ENCODE peak calls at places on chromosome 7, in eight cellular contexts. P is stimulated activated CD4-positive, alpha-beta T cell treated with anti-CD3 and anti-CD28 coated beads, Interleukin-12 subunit alpha, Interleukin-12 subunit beta, amount 100 ng/mL, for 4 hours; R is stimulated activated CD8-positive, alpha-beta memory T cell treated with anti-CD3 and anti-CD28 coated beads, Interleukin-15, amount 100 ng/mL, for 24 hours; I is NCI-H1436 treated with DMSO at 0.1 percent for 48 hours; Z is GM13976; M is tibial artery; V is left lobe of liver; C is SJSA1. L is an unnamed sample.

GRCh38 chr7:47358944-47359588 is 222.8 kb downstream of the TNS3 start:
- DNase-seq in P (no peak), R (no peak), I (no peak), Z (no peak), M (no peak), V (no peak), C (no peak), L (peak)

GRCh38 chr7:118327179-118327578 is 102.7 kb downstream of the ANKRD7 start:
- DNase-seq in P (no peak), R (no peak), I (no peak), Z (no peak), M (no peak), V (no peak), C (no peak), L (no peak)

GRCh38 chr7:100983451-100984187 is 14.3 kb downstream of the MUC12 start:
- DNase-seq in P (no peak), R (no peak), I (no peak), Z (no peak), M (no peak), V (no peak), C (no peak), L (peak)

GRCh38 chr7:106012935-106013439 is 49.9 kb downstream of the CDHR3 start:
- DNase-seq in P (no peak), R (no peak), I (no peak), Z (no peak), M (no peak), V (no peak), C (peak), L (peak)

GRCh38 chr7:101725911-101726310 is 91.5 kb upstream of the CUX1 start:
- DNase-seq in P (no peak), R (no peak), I (no peak), Z (no peak), M (no peak), V (no peak), C (no peak), L (no peak)

GRCh38 chr7:47326220-47326619 is 255.7 kb downstream of the TNS3 start:
- DNase-seq in P (no peak), R (no peak), I (no peak), Z (no peak), M (no peak), V (no peak), C (peak), L (peak)

GRCh38 chr7:135713836-135714470 is 14.0 kb downstream of the SLC13A4 start:
- DNase-seq in P (no peak), R (no peak), I (no peak), Z (no peak), M (no peak), V (no peak), C (no peak), L (peak)

GRCh38 chr7:38846280-38846679 is 62.7 kb downstream of the VPS41 start:
- DNase-seq in P (no peak), R (no peak), I (no peak), Z (no peak), M (no peak), V (no peak), C (no peak), L (no peak)

GRCh38 chr7:30740417-30741181 is 11.3 kb upstream of the INMT start:
- DNase-seq in P (peak), R (peak), I (no peak), Z (peak), M (peak), V (peak), C (peak), L (peak)

GRCh38 chr7:44104880-44105771 is 981 bp downstream of the AEBP1 start:
- DNase-seq in P (no peak), R (no peak), I (no peak), Z (peak), M (peak), V (no peak), C (no peak), L (peak)

GRCh38 chr7:116801092-116801710 is 61.2 kb upstream of the CAPZA2 start:
- DNase-seq in P (no peak), R (no peak), I (no peak), Z (no peak), M (no peak), V (no peak), C (peak), L (peak)

GRCh38 chr7:4849390-4849789 is 12.4 kb downstream of the PAPOLB start:
- DNase-seq in P (no peak), R (no peak), I (no peak), Z (peak), M (no peak), V (no peak), C (no peak), L (peak)

GRCh38 chr7:36896956-36897594 is 172.8 kb upstream of the AOAH start:
- DNase-seq in P (no peak), R (no peak), I (no peak), Z (no peak), M (no peak), V (no peak), C (no peak), L (no peak)

GRCh38 chr7:40546616-40547501 is 412.1 kb downstream of the SUGCT start:
- DNase-seq in P (no peak), R (no peak), I (no peak), Z (no peak), M (no peak), V (no peak), C (no peak), L (peak)

GRCh38 chr7:40232242-40232929 is 97.6 kb downstream of the SUGCT start:
- DNase-seq in P (no peak), R (no peak), I (no peak), Z (peak), M (no peak), V (no peak), C (peak), L (peak)

GRCh38 chr7:71482284-71482683 is 350.3 kb downstream of the GALNT17 start:
- DNase-seq in P (no peak), R (no peak), I (no peak), Z (no peak), M (no peak), V (no peak), C (no peak), L (no peak)

GRCh38 chr7:151598045-151598444 is 78.3 kb upstream of the RHEB start:
- DNase-seq in P (no peak), R (no peak), I (no peak), Z (no peak), M (no peak), V (no peak), C (peak), L (peak)

GRCh38 chr7:34133983-34134782 is 228.8 kb downstream of the BMPER start:
- DNase-seq in P (no peak), R (no peak), I (no peak), Z (peak), M (peak), V (peak), C (peak), L (peak)

GRCh38 chr7:151017953-151018420 is 6.3 kb downstream of the ATG9B start:
- DNase-seq in P (peak), R (peak), I (no peak), Z (peak), M (no peak), V (no peak), C (peak), L (no peak)

GRCh38 chr7:129351320-129351719 is 82.9 kb upstream of the STRIP2 start:
- DNase-seq in P (no peak), R (no peak), I (no peak), Z (peak), M (no peak), V (no peak), C (peak), L (no peak)

GRCh38 chr7:126924477-126924876 is 328.3 kb downstream of the GRM8 start:
- DNase-seq in P (no peak), R (no peak), I (no peak), Z (no peak), M (no peak), V (no peak), C (no peak), L (no peak)

GRCh38 chr7:20021834-20022233 is 195.3 kb downstream of the MACC1 start:
- DNase-seq in P (no peak), R (no peak), I (no peak), Z (no peak), M (no peak), V (no peak), C (no peak), L (no peak)

GRCh38 chr7:45975367-45975766 is 54.3 kb upstream of the IGFBP3 start:
- DNase-seq in P (no peak), R (no peak), I (no peak), Z (no peak), M (no peak), V (no peak), C (no peak), L (no peak)

GRCh38 chr7:6500691-6501090 is 50.6 kb downstream of the GRID2IP start:
- DNase-seq in P (no peak), R (no peak), I (no peak), Z (no peak), M (no peak), V (no peak), C (no peak), L (no peak)

GRCh38 chr7:2138146-2138765 is 94.5 kb downstream of the MAD1L1 start:
- DNase-seq in P (peak), R (peak), I (no peak), Z (peak), M (no peak), V (no peak), C (no peak), L (no peak)

GRCh38 chr7:936131-937054 is 18.1 kb downstream of the ADAP1 start:
- DNase-seq in P (no peak), R (no peak), I (peak), Z (peak), M (peak), V (no peak), C (no peak), L (peak)

GRCh38 chr7:155533827-155534690 is 12.3 kb downstream of the CNPY1 start:
- DNase-seq in P (peak), R (peak), I (no peak), Z (peak), M (no peak), V (no peak), C (no peak), L (peak)

GRCh38 chr7:14184292-14184864 is 194.9 kb upstream of the ETV1 start:
- DNase-seq in P (no peak), R (no peak), I (no peak), Z (no peak), M (no peak), V (no peak), C (no peak), L (no peak)

GRCh38 chr7:84232653-84233052 is 38.1 kb upstream of the SEMA3A start:
- DNase-seq in P (no peak), R (no peak), I (no peak), Z (no peak), M (no peak), V (no peak), C (peak), L (peak)

GRCh38 chr7:70383369-70383768 is 748.6 kb upstream of the GALNT17 start:
- DNase-seq in P (no peak), R (no peak), I (no peak), Z (no peak), M (no peak), V (no peak), C (no peak), L (no peak)

GRCh38 chr7:24408798-24409428 is 124.9 kb downstream of the NPY start:
- DNase-seq in P (no peak), R (no peak), I (no peak), Z (no peak), M (no peak), V (no peak), C (no peak), L (no peak)

GRCh38 chr7:31776616-31777015 is 89.6 kb downstream of the PPP1R17 start:
- DNase-seq in P (no peak), R (no peak), I (no peak), Z (no peak), M (no peak), V (no peak), C (peak), L (peak)

GRCh38 chr7:10707519-10707918 is 266.2 kb upstream of the PHF14 start:
- DNase-seq in P (no peak), R (no peak), I (no peak), Z (no peak), M (no peak), V (no peak), C (no peak), L (no peak)

GRCh38 chr7:136911362-136911761 is 42.9 kb downstream of the CHRM2 start:
- DNase-seq in P (no peak), R (no peak), I (no peak), Z (no peak), M (no peak), V (no peak), C (no peak), L (peak)